ENCODE peak calls at places on chromosomes 5 and 9, in six cellular contexts. X, G, N, P, D and H are unnamed samples.
A peak's percentile ranks its signal among the peaks of the same experiment; 100 is the strongest.

GRCh38 chr9:111940697-111941096 is 44.1 kb downstream of the UGCG start:
- DNase-seq in X (no peak), G (no peak), D (no peak), P (no peak), N (no peak), H (no peak)

GRCh38 chr5:132526290-132526973 is 16.9 kb downstream of the IL5 start:
- DNase-seq in X (peak; percentile 29), G (peak; percentile 60), D (no peak), P (peak; percentile 75), N (peak; percentile 69), H (no peak)

GRCh38 chr5:40618926-40619325 is 60.8 kb upstream of the PTGER4 start:
- DNase-seq in N (no peak), D (no peak), X (no peak), G (no peak), P (no peak), H (no peak)

GRCh38 chr5:65924366-65925093 is 1.8 kb upstream of the ERBIN start:
- DNase-seq in X (no peak), G (no peak), D (no peak), P (no peak), N (no peak), H (no peak)

GRCh38 chr5:177568326-177568725 is 14.0 kb upstream of the FAM193B start:
- DNase-seq in P (no peak), D (no peak), G (no peak), X (no peak), N (no peak), H (no peak)

GRCh38 chr9:93094294-93095204 is 1.5 kb upstream of the CARD19 start:
- DNase-seq in G (peak; percentile 62), X (peak; percentile 70), P (peak; percentile 54), D (peak; percentile 78), N (no peak), H (peak; percentile 78)

GRCh38 chr5:25763781-25764180 is 1119.0 kb upstream of the CDH10 start:
- DNase-seq in P (no peak), X (no peak), D (no peak), G (no peak), N (no peak), H (no peak)

GRCh38 chr9:135478858-135479468 is 619 bp upstream of the PPP1R26 start:
- DNase-seq in X (peak; percentile 28), G (peak; percentile 71), P (peak; percentile 29), D (peak; percentile 73), N (peak; percentile 49), H (peak; percentile 57)

GRCh38 chr5:60945760-60946253 is 802 bp downstream of the NDUFAF2 start:
- DNase-seq in P (peak; percentile 23), D (no peak), N (peak; percentile 25), G (no peak), X (peak; percentile 18), H (peak; percentile 44)

GRCh38 chr9:129889936-129890717 is 54.9 kb downstream of the USP20 start:
- DNase-seq in P (no peak), G (peak; percentile 55), X (no peak), D (no peak), N (no peak), H (peak; percentile 85)

GRCh38 chr9:120715331-120715924 is 1.2 kb upstream of the MEGF9 start:
- DNase-seq in N (peak; percentile 30), X (peak; percentile 58), G (peak; percentile 53), P (peak; percentile 43), D (peak; percentile 68), H (peak; percentile 53)

GRCh38 chr9:112535811-112536210 is 49.2 kb downstream of the KIAA1958 start:
- DNase-seq in D (no peak), P (no peak), X (no peak), N (no peak), G (no peak), H (no peak)

GRCh38 chr9:124044448-124044847 is 32.9 kb downstream of the LHX2 start:
- DNase-seq in D (no peak), X (no peak), P (no peak), N (no peak), G (no peak), H (no peak)

GRCh38 chr5:42944989-42945388 is 95.1 kb downstream of the ANXA2R start:
- DNase-seq in X (no peak), N (peak; percentile 49), D (no peak), P (no peak), G (no peak), H (no peak)

GRCh38 chr5:66720776-66721175 is 124.6 kb downstream of the MAST4 start:
- DNase-seq in X (no peak), D (no peak), N (no peak), P (no peak), G (no peak), H (no peak)

GRCh38 chr9:127223266-127223665 is 41.3 kb upstream of the GARNL3 start:
- DNase-seq in G (no peak), N (no peak), X (no peak), D (no peak), P (no peak), H (no peak)

GRCh38 chr9:5652810-5653209 is 23.9 kb downstream of the RIC1 start:
- DNase-seq in X (no peak), D (no peak), N (no peak), P (no peak), G (no peak), H (no peak)

GRCh38 chr9:109401169-109401989 is 80.5 kb upstream of the EPB41L4B start:
- DNase-seq in G (no peak), D (no peak), X (no peak), N (peak; percentile 67), P (peak; percentile 10), H (no peak)

GRCh38 chr5:177472460-177473441 is 683 bp downstream of the DBN1 start:
- DNase-seq in P (no peak), X (no peak), D (no peak), G (no peak), N (no peak), H (peak; percentile 86)

GRCh38 chr5:1246711-1247431 is 21.7 kb downstream of the SLC6A18 start:
- DNase-seq in D (no peak), N (peak; percentile 26), X (no peak), G (peak; percentile 72), P (no peak), H (no peak)

GRCh38 chr5:21145376-21145775 is 1157.4 kb upstream of the CDH18 start:
- DNase-seq in G (no peak), P (no peak), D (no peak), N (no peak), X (no peak), H (no peak)

GRCh38 chr9:118577121-118577520 is 792.1 kb downstream of the BRINP1 start:
- DNase-seq in G (no peak), N (no peak), D (no peak), P (no peak), X (no peak), H (no peak)

GRCh38 chr9:36843964-36844363 is 190.1 kb downstream of the PAX5 start:
- DNase-seq in D (no peak), N (no peak), P (no peak), G (no peak), X (no peak), H (no peak)

GRCh38 chr9:33318225-33318624 is 27.9 kb downstream of the NFX1 start:
- DNase-seq in G (no peak), N (no peak), D (no peak), P (no peak), X (no peak), H (no peak)

GRCh38 chr5:24320633-24321032 is 324.1 kb downstream of the CDH10 start:
- DNase-seq in G (no peak), D (no peak), X (no peak), P (no peak), N (no peak), H (no peak)

GRCh38 chr9:6680797-6681146 is 35.2 kb upstream of the GLDC start:
- DNase-seq in X (peak; percentile 55), N (peak; percentile 58), G (no peak), P (peak; percentile 41), D (peak; percentile 84), H (peak; percentile 92)

GRCh38 chr5:174328626-174329299 is 283.3 kb downstream of the NSG2 start:
- DNase-seq in G (no peak), P (no peak), N (no peak), D (no peak), X (no peak), H (no peak)

GRCh38 chr9:115261656-115262081 is 143.7 kb upstream of the TNC start:
- DNase-seq in D (no peak), P (no peak), N (peak; percentile 22), X (no peak), G (no peak), H (no peak)

GRCh38 chr9:103899836-103900235 is 194.3 kb upstream of the SMC2 start:
- DNase-seq in G (no peak), D (no peak), P (no peak), N (no peak), X (no peak), H (no peak)

GRCh38 chr9:93250185-93250584 is 66.2 kb downstream of the WNK2 start:
- DNase-seq in G (peak; percentile 4), N (no peak), P (no peak), D (no peak), X (no peak), H (peak; percentile 24)

GRCh38 chr9:119284118-119284517 is 85.1 kb downstream of the BRINP1 start:
- DNase-seq in N (no peak), D (no peak), P (no peak), X (no peak), G (no peak), H (no peak)

GRCh38 chr9:125529589-125530515 is 177.2 kb downstream of the MAPKAP1 start:
- DNase-seq in X (no peak), N (no peak), P (no peak), D (no peak), G (no peak), H (no peak)

GRCh38 chr9:110579763-110580255 is 268 bp upstream of the SVEP1 start:
- DNase-seq in G (no peak), D (no peak), P (peak; percentile 52), N (peak; percentile 16), X (peak; percentile 28), H (no peak)

GRCh38 chr5:72387985-72388384 is 67.8 kb downstream of the PTCD2 start:
- DNase-seq in X (no peak), G (no peak), N (peak; percentile 68), D (no peak), P (no peak), H (no peak)
- H3K4me1 ChIP-seq in X (no peaks in the 10 kb centered on the region), G (no peaks in the 10 kb centered on the region), N (peaks cover 49% of the 10 kb centered on the region), D (no peaks in the 10 kb centered on the region), P (no peaks in the 10 kb centered on the region), H (peaks cover 4% of the 10 kb centered on the region)

GRCh38 chr5:112691758-112692157 is 45.9 kb upstream of the APC start:
- DNase-seq in P (no peak), X (no peak), D (no peak), G (no peak), N (peak; percentile 38), H (no peak)
- H3K4me1 ChIP-seq in P (no peaks in the 10 kb centered on the region), X (no peaks in the 10 kb centered on the region), D (no peaks in the 10 kb centered on the region), G (no peaks in the 10 kb centered on the region), N (no peaks in the 10 kb centered on the region), H (no peaks in the 10 kb centered on the region)

GRCh38 chr9:68719847-68720246 is 14.8 kb downstream of the PIP5K1B start:
- DNase-seq in X (no peak), N (no peak), P (no peak), G (no peak), D (no peak), H (no peak)
- H3K4me1 ChIP-seq in X (no peaks in the 10 kb centered on the region), N (no peaks in the 10 kb centered on the region), P (no peaks in the 10 kb centered on the region), G (no peaks in the 10 kb centered on the region), D (no peaks in the 10 kb centered on the region), H (peaks cover 10% of the 10 kb centered on the region)

DNA sequence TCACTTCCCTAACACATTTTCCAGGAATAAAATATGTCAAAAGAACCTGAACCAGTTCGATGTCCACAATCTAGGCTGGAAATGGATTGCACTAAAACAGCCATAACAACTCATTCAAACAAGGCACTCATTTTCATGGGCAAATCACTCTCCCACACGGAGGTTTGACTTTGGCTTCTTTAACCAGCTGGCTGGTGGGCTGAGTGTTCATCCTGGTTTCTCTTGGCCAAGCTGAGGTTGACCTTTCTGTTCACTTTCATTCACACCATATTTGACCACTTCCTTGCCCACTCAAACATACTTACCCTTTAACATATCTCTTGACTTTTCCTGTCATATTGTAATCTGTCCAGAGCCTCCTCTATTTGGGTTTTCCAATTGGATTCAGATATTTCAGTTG is 5.4 kb downstream of the IL7R start:
- DNase-seq in P (no peak), G (no peak), N (no peak), D (no peak), X (no peak), H (no peak)
- H3K4me1 ChIP-seq in P (no peaks in the 10 kb centered on the region), G (no peaks in the 10 kb centered on the region), N (peaks cover 9% of the 10 kb centered on the region), D (no peaks in the 10 kb centered on the region), X (no peaks in the 10 kb centered on the region), H (no peaks in the 10 kb centered on the region)